ENCODE peak calls at places on chromosomes 5 and 9, in nine cellular contexts. U is cardiac fibroblast; X is neural crest cell; N is AG10803; M is spleen; A is AG04450; I is hepatocyte; J is CD8-positive, alpha-beta T cell; Q is HFFc6. L is an unnamed sample.

GRCh38 chr5:88761269-88761880 is 121.6 kb downstream of the MEF2C start:
- DNase-seq in A (no peak), M (no peak), Q (peak), N (no peak), U (peak), I (no peak), X (no peak), J (no peak), L (no peak)

GRCh38 chr9:134215709-134216448 is 51.5 kb upstream of the RNU6ATAC start:
- DNase-seq in Q (peak), I (peak), N (peak), J (no peak), U (peak), M (peak), X (no peak), A (peak), L (no peak)

GRCh38 chr9:106074006-106074405 is 379.7 kb downstream of the TMEM38B start:
- DNase-seq in X (no peak), J (no peak), N (no peak), Q (no peak), I (no peak), U (no peak), M (no peak), A (no peak), L (no peak)

GRCh38 chr5:170280090-170280493 is 17.5 kb downstream of the LCP2 start:
- DNase-seq in I (no peak), X (no peak), N (no peak), A (no peak), J (no peak), U (no peak), M (peak), Q (no peak), L (no peak)

GRCh38 chr5:145743396-145744061 is 91.6 kb downstream of the PRELID2 start:
- DNase-seq in X (no peak), A (no peak), U (no peak), Q (no peak), M (no peak), N (no peak), I (no peak), J (no peak), L (no peak)

GRCh38 chr9:128550226-128550625 is 2.2 kb upstream of the SPTAN1 start:
- DNase-seq in N (no peak), J (no peak), Q (no peak), M (no peak), X (no peak), A (no peak), I (no peak), U (peak), L (no peak)

GRCh38 chr9:24257726-24258125 is 288.0 kb downstream of the IZUMO3 start:
- DNase-seq in U (no peak), Q (no peak), X (no peak), J (no peak), I (no peak), N (no peak), M (no peak), A (no peak), L (no peak)

GRCh38 chr5:55218966-55219365 is 8.1 kb downstream of the MCIDAS start:
- DNase-seq in J (no peak), U (no peak), I (peak), M (no peak), A (no peak), N (no peak), Q (no peak), X (no peak), L (no peak)

GRCh38 chr5:180332051-180332517 is 21.1 kb downstream of the GFPT2 start:
- DNase-seq in J (no peak), X (no peak), Q (no peak), U (peak), N (peak), M (peak), A (no peak), I (no peak), L (no peak)

GRCh38 chr9:38417003-38417965 is 7.0 kb downstream of the IGFBPL1 start:
- DNase-seq in J (no peak), X (peak), M (no peak), U (no peak), N (no peak), I (no peak), A (no peak), Q (no peak), L (peak)

GRCh38 chr5:469752-470483 is 26.9 kb downstream of the EXOC3 start:
- DNase-seq in X (no peak), A (no peak), Q (no peak), I (no peak), U (no peak), N (no peak), J (no peak), M (peak), L (no peak)

GRCh38 chr9:98541684-98542230 is 167.0 kb downstream of the GABBR2 start:
- DNase-seq in J (no peak), Q (no peak), N (no peak), X (no peak), I (no peak), A (no peak), U (no peak), M (no peak), L (no peak)

GRCh38 chr9:90958328-90958727 is 156.7 kb downstream of the SYK start:
- DNase-seq in Q (no peak), A (no peak), J (no peak), X (no peak), I (no peak), M (no peak), N (no peak), U (no peak), L (no peak)

GRCh38 chr5:1315709-1316587 is 21.1 kb upstream of the TERT start:
- DNase-seq in I (peak), A (no peak), X (no peak), U (peak), N (no peak), J (peak), Q (no peak), M (peak), L (peak)

GRCh38 chr5:145619806-145620205 is 215.3 kb downstream of the PRELID2 start:
- DNase-seq in X (no peak), A (no peak), I (no peak), Q (no peak), U (no peak), N (peak), M (no peak), J (no peak), L (no peak)

GRCh38 chr9:5817776-5818336 is 15.1 kb downstream of the ERMP1 start:
- DNase-seq in U (peak), Q (peak), M (no peak), I (no peak), N (peak), A (no peak), J (no peak), X (no peak), L (no peak)

GRCh38 chr5:154480847-154481246 is 2.8 kb upstream of the HAND1 start:
- DNase-seq in M (no peak), Q (no peak), I (no peak), J (no peak), A (no peak), X (no peak), U (no peak), N (no peak), L (no peak)

GRCh38 chr5:126351138-126351537 is 72.1 kb upstream of the GRAMD2B start:
- DNase-seq in I (peak), X (no peak), N (peak), M (no peak), J (no peak), A (no peak), Q (peak), U (peak), L (no peak)

GRCh38 chr9:130368631-130369103 is 76.1 kb upstream of the ASS1 start:
- DNase-seq in M (no peak), J (no peak), Q (no peak), N (no peak), U (no peak), X (no peak), I (no peak), A (no peak), L (no peak)

GRCh38 chr5:9523090-9523813 is 22.6 kb downstream of the SEMA5A start:
- DNase-seq in U (peak), Q (peak), X (no peak), J (no peak), M (no peak), N (no peak), A (no peak), I (peak), L (no peak)

GRCh38 chr5:131286400-131286715 is 22.5 kb downstream of the CDC42SE2 start:
- DNase-seq in A (no peak), N (no peak), Q (no peak), J (no peak), M (no peak), I (no peak), U (no peak), X (no peak), L (no peak)

GRCh38 chr5:1743769-1744085 is 55.9 kb downstream of the MRPL36 start:
- DNase-seq in M (peak), I (no peak), X (no peak), J (no peak), Q (no peak), A (no peak), N (no peak), U (no peak), L (no peak)

GRCh38 chr9:114539718-114540410 is 34.6 kb upstream of the WHRN start:
- DNase-seq in Q (no peak), J (no peak), N (no peak), X (no peak), I (no peak), M (no peak), A (no peak), U (no peak), L (no peak)
- TF ChIP-seq CTCF in Q (no peak), J (no peak), N (no peak), X (no peak), I (no peak), M (no peak), A (no peak), U (no peak), L (no peak)

DNA sequence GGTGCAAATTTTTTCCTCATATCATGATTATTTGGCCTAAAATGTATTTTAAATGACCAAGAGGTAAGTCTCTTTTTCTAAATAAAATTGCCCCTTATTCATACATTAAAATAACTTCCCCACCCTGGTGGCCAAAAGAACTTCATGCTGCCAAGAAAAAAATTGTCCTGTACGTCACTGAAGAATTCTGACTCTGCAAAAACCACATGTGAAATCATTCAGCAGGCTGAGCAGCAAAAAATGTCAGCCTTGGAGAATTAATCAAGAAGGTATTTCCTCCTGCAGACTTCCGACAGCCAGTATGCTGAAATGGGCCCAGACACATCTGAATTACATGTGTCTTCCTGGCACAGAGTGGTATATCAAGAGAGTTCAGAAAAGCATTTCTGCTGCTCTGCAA is 94.6 kb upstream of the HMHB1 start:
- DNase-seq in J (no peak), N (peak), U (peak), X (no peak), I (peak), M (no peak), A (no peak), Q (peak), L (no peak)
- TF ChIP-seq CTCF in J (no peak), N (peak), U (peak), X (peak), I (no peak), M (no peak), A (no peak), Q (peak), L (no peak)

GRCh38 chr5:101590384-101590783 is 687.3 kb upstream of the ST8SIA4 start:
- DNase-seq in A (no peak), N (no peak), U (no peak), X (no peak), J (no peak), I (no peak), M (no peak), Q (no peak), L (peak)
- TF ChIP-seq CTCF in A (peak), N (peak), U (no peak), X (peak), J (no peak), I (peak), M (no peak), Q (peak), L (no peak)

DNA sequence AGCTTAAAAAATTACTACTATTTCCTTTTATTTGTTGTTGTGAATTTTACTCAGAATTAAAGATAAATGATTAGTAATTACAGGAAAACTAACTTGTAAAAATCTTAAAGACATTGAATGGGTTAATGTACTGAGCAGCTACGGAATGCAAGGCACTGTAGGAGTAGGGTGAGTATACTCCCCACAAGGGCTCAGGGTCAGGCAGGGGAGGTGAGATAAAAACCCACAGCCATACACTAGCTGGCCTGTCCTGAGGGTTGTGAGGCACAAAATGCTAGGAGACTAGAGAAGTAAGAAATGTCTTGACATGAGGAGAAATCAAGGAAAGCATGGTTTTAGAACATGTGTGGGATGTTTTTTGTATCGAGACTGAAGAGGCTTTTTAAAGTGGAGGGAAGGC is 13.4 kb downstream of the ZBED3 start:
- DNase-seq in U (peak), A (no peak), M (no peak), J (no peak), I (no peak), N (no peak), Q (peak), X (no peak), L (no peak)
- TF ChIP-seq CTCF in U (no peak), A (no peak), M (no peak), J (no peak), I (no peak), N (no peak), Q (no peak), X (no peak), L (no peak)

GRCh38 chr5:78361226-78361993 is 993 bp downstream of the SCAMP1 start:
- DNase-seq in J (no peak), A (no peak), X (peak), U (peak), Q (peak), N (peak), M (no peak), I (peak), L (peak)
- TF ChIP-seq CTCF in J (peak), A (peak), X (peak), U (peak), Q (peak), N (peak), M (no peak), I (peak), L (no peak)

GRCh38 chr9:135703726-135704125 is 1.7 kb downstream of the KCNT1 start:
- DNase-seq in X (no peak), Q (no peak), I (peak), M (no peak), U (no peak), N (no peak), J (no peak), A (no peak), L (no peak)

GRCh38 chr9:135704366-135704947 is 2.5 kb downstream of the KCNT1 start:
- DNase-seq in M (peak), U (peak), A (no peak), J (no peak), N (no peak), X (no peak), I (no peak), Q (no peak), L (no peak)

GRCh38 chr9:135700525-135700924 is 1.2 kb upstream of the SOHLH1 start:
- DNase-seq in N (no peak), A (no peak), Q (no peak), J (no peak), U (no peak), X (no peak), I (no peak), M (no peak), L (no peak)

GRCh38 chr9:135701067-135701967 is 668 bp upstream of the KCNT1 start:
- DNase-seq in M (no peak), N (no peak), Q (no peak), J (peak), I (peak), U (no peak), A (no peak), X (no peak), L (peak)

GRCh38 chr9:135702002-135702721 is at the start of gene KCNT1:
- DNase-seq in U (peak), Q (no peak), I (peak), J (peak), M (no peak), X (peak), N (peak), A (no peak), L (peak)
- TF ChIP-seq CTCF in U (peak), Q (peak), I (peak), J (peak), M (peak), X (peak), N (peak), A (peak), L (peak)

GRCh38 chr9:80605129-80605528 is 1033.4 kb downstream of the TLE4 start:
- DNase-seq in M (no peak), J (no peak), U (peak), N (peak), X (no peak), A (peak), I (peak), Q (no peak), L (no peak)
- TF ChIP-seq CTCF in M (peak), J (no peak), U (peak), N (peak), X (peak), A (peak), I (peak), Q (peak), L (no peak)